ENCODE peak calls at places on chromosomes 5 and 9, in four cellular contexts. W is cardiac fibroblast, F is AG10803, R is mammary epithelial cell. V is an unnamed sample.
A peak's percentile ranks its signal among the peaks of the same experiment; 100 is the strongest.

GRCh38 chr9:28976684-28977083 is 1403.4 kb upstream of the C9orf72 start:
- DNase-seq in F (no peak), R (no peak), W (no peak), V (no peak)

GRCh38 chr9:113622600-113623400 is 159.3 kb downstream of the RGS3 start:
- DNase-seq in R (peak; percentile 90), W (peak; percentile 91), F (peak; percentile 73), V (peak; percentile 97)

GRCh38 chr9:128215491-128216404 is 12.6 kb downstream of the DNM1 start:
- DNase-seq in F (peak; percentile 83), R (no peak), W (peak; percentile 70), V (peak; percentile 91)

GRCh38 chr5:81154725-81155124 is 78.4 kb upstream of the CKMT2 start:
- DNase-seq in R (no peak), F (no peak), W (no peak), V (no peak)

GRCh38 chr5:57185301-57185700 is 11.4 kb downstream of the GPBP1 start:
- DNase-seq in R (no peak), F (no peak), W (no peak), V (peak; percentile 54)

GRCh38 chr5:155728857-155729683 is 597.9 kb upstream of the SGCD start:
- DNase-seq in F (peak; percentile 78), R (peak; percentile 13), W (peak; percentile 3), V (no peak)

GRCh38 chr9:9746826-9747225 is 866.0 kb downstream of the PTPRD start:
- DNase-seq in R (no peak), F (no peak), W (no peak), V (no peak)

GRCh38 chr5:122192883-122193496 is 63.6 kb downstream of the ZNF474 start:
- DNase-seq in F (peak; percentile 74), W (peak; percentile 81), R (peak; percentile 62), V (peak; percentile 87)

GRCh38 chr5:125700380-125700856 is 722.8 kb upstream of the GRAMD2B start:
- DNase-seq in R (no peak), W (no peak), F (peak; percentile 3), V (peak; percentile 42)

GRCh38 chr9:16771352-16771751 is 99.1 kb downstream of the BNC2 start:
- DNase-seq in W (no peak), R (no peak), F (no peak), V (peak; percentile 26)

GRCh38 chr9:16773617-16774016 is 96.9 kb downstream of the BNC2 start:
- DNase-seq in F (no peak), R (no peak), W (no peak), V (no peak)

GRCh38 chr9:16773116-16773515 is 97.4 kb downstream of the BNC2 start:
- DNase-seq in R (no peak), F (no peak), W (no peak), V (no peak)

DNA sequence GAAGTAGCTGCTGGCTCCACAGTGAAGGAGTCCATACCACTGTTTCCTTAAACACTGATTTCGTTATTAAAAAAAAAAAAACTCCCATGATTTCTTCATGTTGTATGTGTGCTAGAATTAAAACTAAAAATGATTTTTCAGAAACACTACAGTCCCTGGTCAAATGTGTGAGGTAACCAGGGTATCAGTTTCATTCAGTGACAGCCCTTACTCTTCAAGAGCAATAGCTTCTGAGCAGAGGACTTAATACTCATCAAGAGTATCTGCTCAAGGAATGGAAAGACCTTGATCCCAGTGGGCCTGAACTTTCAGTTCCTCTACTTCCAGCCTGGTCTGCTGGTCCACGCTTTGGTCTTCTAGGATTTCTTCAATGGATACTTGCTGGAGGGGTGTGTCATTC is 95.1 kb downstream of the BNC2 start:
- DNase-seq in W (no peak), R (no peak), F (no peak), V (no peak)
- TF ChIP-seq CTCF in W (no peak), R (no peak), F (no peak), V (no peak)

GRCh38 chr9:95763983-95764382 is 111.5 kb upstream of the ERCC6L2 start:
- DNase-seq in F (no peak), W (no peak), R (no peak), V (no peak)

GRCh38 chr9:95764490-95764889 is 111.0 kb upstream of the ERCC6L2 start:
- DNase-seq in F (no peak), R (no peak), W (no peak), V (no peak)

GRCh38 chr9:95766906-95767305 is 108.6 kb upstream of the ERCC6L2 start:
- DNase-seq in W (no peak), R (no peak), F (no peak), V (no peak)

GRCh38 chr9:95763006-95763405 is 112.5 kb upstream of the ERCC6L2 start:
- DNase-seq in W (no peak), F (no peak), R (no peak), V (no peak)

GRCh38 chr9:95764920-95765319 is 110.6 kb upstream of the ERCC6L2 start:
- DNase-seq in F (no peak), R (peak; percentile 55), W (no peak), V (no peak)
- H3K4me3 ChIP-seq in F (no peak overlapping the region), R (peak overlapping the region; percentile 29), W (no peak overlapping the region), V (peak overlapping the region; percentile 2)

GRCh38 chr9:133275105-133276000 is at the start of gene ABO:
- DNase-seq in F (no peak), W (no peak), R (no peak), V (no peak)
- TF ChIP-seq CTCF in F (no peak), W (no peak), R (no peak), V (no peak)

GRCh38 chr5:1293997-1294838 is 650 bp downstream of the TERT start:
- DNase-seq in F (no peak), R (no peak), W (no peak), V (no peak)
- H3K4me3 ChIP-seq in F (no peak overlapping the region), R (no peak overlapping the region), W (no peak overlapping the region), V (no peak overlapping the region)

DNA sequence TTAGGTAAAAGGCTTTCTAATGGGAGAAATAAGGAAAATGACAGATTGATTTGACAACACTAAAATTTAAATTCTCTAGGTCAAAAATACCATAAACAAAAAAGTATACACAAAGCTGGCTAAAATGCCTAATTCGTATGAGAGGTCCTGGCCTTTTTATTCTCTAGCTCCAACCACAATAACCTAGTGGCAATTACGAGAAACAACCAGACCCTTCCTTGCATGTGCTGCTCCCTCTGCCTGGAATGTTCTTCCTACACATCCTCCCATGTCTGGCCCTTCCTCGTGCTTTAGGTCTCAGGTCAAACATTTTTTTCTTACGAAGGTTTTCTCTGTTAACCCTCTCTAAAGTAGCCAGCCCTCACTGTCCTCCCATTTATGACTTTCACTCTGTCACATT is 176.4 kb upstream of the PLPPR1 start:
- DNase-seq in W (no peak), F (no peak), R (no peak), V (no peak)
- TF ChIP-seq CTCF in W (no peak), F (no peak), R (no peak), V (no peak)

DNA sequence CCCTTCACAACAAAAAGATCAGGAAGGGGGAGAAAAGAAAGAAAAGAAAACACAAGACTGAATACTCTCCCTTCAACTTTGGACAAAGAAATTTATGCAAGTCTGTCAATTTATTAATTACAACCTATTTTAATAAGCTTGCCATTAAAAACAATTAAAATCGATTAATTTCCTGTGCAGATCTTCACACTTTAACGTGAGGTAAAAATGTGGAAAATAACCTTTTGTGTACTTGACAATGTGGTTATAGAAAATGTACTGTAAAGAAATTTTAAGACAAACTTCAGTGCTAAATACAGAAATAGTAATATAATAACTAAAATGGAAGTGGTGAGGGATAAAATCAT is 2.7 kb upstream of the MLLT3 start:
- DNase-seq in R (no peak), W (no peak), F (no peak), V (no peak)
- H3K4me3 ChIP-seq in R (no peak overlapping the region), W (no peak overlapping the region), F (no peak overlapping the region), V (no peak overlapping the region)

DNA sequence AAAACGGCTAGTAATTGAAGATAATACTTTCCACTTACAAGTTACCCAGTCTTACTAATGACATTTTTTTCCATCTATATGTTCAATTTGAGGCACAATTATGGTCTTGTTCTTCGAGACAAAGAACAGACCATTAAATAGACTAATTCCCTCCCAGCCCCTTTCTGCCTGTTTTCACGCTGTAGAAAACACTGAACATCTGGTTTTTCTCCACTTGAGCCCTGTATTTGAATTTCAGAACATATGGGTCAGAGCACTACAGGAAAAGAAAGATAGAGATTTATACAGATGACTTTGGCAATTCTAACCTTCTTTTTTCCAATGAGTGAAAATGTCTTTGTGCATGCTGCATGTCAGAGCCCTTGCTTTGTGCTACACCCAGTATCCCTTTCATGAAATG is 506.9 kb downstream of the LRRC70 start:
- DNase-seq in W (no peak), F (no peak), R (no peak), V (no peak)
- TF ChIP-seq CTCF in W (no peak), F (no peak), R (no peak), V (no peak)

DNA sequence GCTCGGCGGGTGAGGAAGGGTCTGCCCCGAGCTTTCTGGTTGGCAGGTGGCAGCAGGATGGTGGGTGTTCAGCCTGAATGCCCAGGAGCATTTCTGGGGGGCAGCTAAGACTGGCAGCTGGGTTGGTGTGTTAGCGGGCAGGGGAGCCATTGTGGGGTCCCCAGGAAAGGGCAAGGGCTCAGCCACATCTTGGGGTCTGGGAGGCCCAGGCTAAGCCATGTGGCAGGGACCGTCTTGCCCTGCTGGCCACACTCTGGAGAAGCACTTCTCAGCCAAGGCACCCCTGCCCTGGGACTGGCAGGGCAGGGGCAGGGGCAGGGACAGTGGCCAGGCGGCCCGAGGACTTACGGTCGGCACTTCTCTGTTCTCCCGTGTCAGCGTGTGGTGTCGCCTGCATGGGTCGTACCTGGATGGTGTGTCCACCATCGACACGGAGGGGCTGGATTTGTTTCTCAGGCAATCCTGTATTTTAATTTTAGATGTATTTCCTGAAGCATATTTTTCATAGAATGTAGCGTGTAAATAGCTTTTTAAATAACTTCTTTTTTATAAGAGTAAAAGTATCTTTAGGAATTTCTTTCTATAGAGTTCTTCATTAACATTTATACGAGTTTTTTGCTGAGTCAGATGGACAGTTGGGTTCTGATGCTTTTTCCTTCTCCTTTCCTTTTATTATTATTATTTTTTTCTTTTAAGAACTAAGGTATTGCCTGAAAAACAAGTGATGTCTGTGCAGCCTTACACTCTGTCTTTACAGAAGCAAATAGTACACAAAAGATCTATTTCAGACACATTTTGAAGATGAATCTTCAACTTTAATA is 102.0 kb downstream of the PHF2 start:
- DNase-seq in R (no peak), W (no peak), F (no peak), V (no peak)
- H3K4me3 ChIP-seq in R (no peak overlapping the region), W (no peak overlapping the region), F (no peak overlapping the region), V (no peak overlapping the region)